ENCODE peak calls at places on chromosomes 5 and 9, in four cellular contexts. L is uterus, N is HFFc6, Y is cardiac fibroblast. U is an unnamed sample.

GRCh38 chr9:121876658-121877271 is 216.3 kb downstream of the TTLL11 start:
- DNase-seq in Y (peak), N (peak), L (no peak), U (peak)

GRCh38 chr5:132100672-132101261 is 27.2 kb downstream of the CSF2 start:
- DNase-seq in Y (no peak), L (no peak), N (no peak), U (no peak)

GRCh38 chr5:119362714-119363113 is 6.9 kb downstream of the TNFAIP8 start:
- DNase-seq in L (no peak), Y (no peak), N (no peak), U (no peak)

GRCh38 chr9:90547896-90548295 is 94.7 kb downstream of the DIRAS2 start:
- DNase-seq in L (no peak), N (no peak), Y (no peak), U (peak)

GRCh38 chr5:165559645-165560044 is 2054.2 kb downstream of the MAT2B start:
- DNase-seq in N (no peak), L (no peak), Y (no peak), U (no peak)

GRCh38 chr9:136748656-136749551 is 579 bp upstream of the LCN6 start:
- DNase-seq in L (no peak), Y (no peak), N (no peak), U (no peak)

GRCh38 chr5:58366461-58366860 is 93.4 kb downstream of the PLK2 start:
- DNase-seq in Y (peak), L (no peak), N (peak), U (peak)

GRCh38 chr9:134208310-134208841 is 44.0 kb upstream of the RNU6ATAC start:
- DNase-seq in N (no peak), L (peak), Y (peak), U (no peak)

GRCh38 chr9:71213633-71214032 is 92.2 kb upstream of the TRPM3 start:
- DNase-seq in L (no peak), N (no peak), Y (no peak), U (no peak)

GRCh38 chr5:180154821-180155220 is 54.2 kb downstream of the RASGEF1C start:
- DNase-seq in Y (no peak), N (no peak), L (no peak), U (no peak)

GRCh38 chr9:136171009-136171800 is 33.7 kb downstream of the LHX3 start:
- DNase-seq in L (no peak), N (no peak), Y (no peak), U (no peak)

GRCh38 chr5:146529984-146530383 is 14.0 kb upstream of the GPR151 start:
- DNase-seq in Y (no peak), N (no peak), L (no peak), U (no peak)

GRCh38 chr9:111287127-111287526 is 42.9 kb downstream of the OR2K2 start:
- DNase-seq in Y (peak), L (no peak), N (peak), U (peak)

GRCh38 chr5:80871541-80871961 is 88.6 kb upstream of the RASGRF2 start:
- DNase-seq in L (no peak), Y (peak), N (peak), U (peak)

GRCh38 chr9:14415947-14416346 is 102.0 kb upstream of the NFIB start:
- DNase-seq in L (no peak), Y (peak), N (peak), U (peak)

GRCh38 chr9:32468740-32469139 is 57.3 kb downstream of the RIGI start:
- DNase-seq in N (no peak), L (no peak), Y (no peak), U (no peak)

GRCh38 chr5:1726469-1726865 is 73.2 kb downstream of the MRPL36 start:
- DNase-seq in N (no peak), Y (no peak), L (no peak), U (no peak)

GRCh38 chr5:52884453-52884852 is 96.7 kb downstream of the ITGA1 start:
- DNase-seq in Y (no peak), L (no peak), N (no peak), U (no peak)

GRCh38 chr9:87601175-87601574 is 103.5 kb downstream of the DAPK1 start:
- DNase-seq in L (no peak), Y (no peak), N (no peak), U (no peak)

GRCh38 chr5:142686968-142687367 is 1.1 kb upstream of the FGF1 start:
- DNase-seq in N (no peak), L (no peak), Y (no peak), U (no peak)